ENCODE peak calls at places on chromosomes 6 and 20, in ten cellular contexts. D, X, Q, C, I, A, R, O, Z and S are unnamed samples.

GRCh38 chr6:137016366-137016765 is 28.4 kb downstream of the IL20RA start:
- DNase-seq in D (no peak), Q (no peak), O (no peak), A (peak), Z (no peak), R (no peak), C (peak), I (peak), X (no peak), S (no peak)

GRCh38 chr6:40138273-40138720 is 204.0 kb upstream of the MOCS1 start:
- DNase-seq in R (no peak), Z (no peak), A (no peak), Q (peak), D (no peak), X (no peak), C (no peak), O (no peak), I (no peak), S (no peak)

GRCh38 chr6:143743256-143744166 is 65.7 kb downstream of the PHACTR2 start:
- DNase-seq in X (no peak), D (no peak), C (no peak), Q (no peak), Z (no peak), A (peak), I (peak), O (no peak), R (no peak), S (no peak)

GRCh38 chr20:37741560-37741959 is 47.7 kb downstream of the CTNNBL1 start:
- DNase-seq in O (no peak), C (no peak), R (no peak), I (no peak), Q (no peak), A (no peak), Z (no peak), D (no peak), X (no peak), S (no peak)

GRCh38 chr6:23174781-23175361 is 605.5 kb downstream of the HDGFL1 start:
- DNase-seq in A (peak), Z (peak), D (no peak), O (peak), X (no peak), I (peak), R (no peak), C (peak), Q (no peak), S (no peak)

GRCh38 chr6:17593246-17593645 is 6.9 kb upstream of the FAM8A1 start:
- DNase-seq in Q (no peak), A (no peak), O (no peak), D (no peak), I (no peak), R (no peak), X (no peak), Z (no peak), C (no peak), S (no peak)

GRCh38 chr6:2797564-2798014 is 32.4 kb downstream of the WRNIP1 start:
- DNase-seq in Q (no peak), I (no peak), Z (no peak), D (no peak), A (no peak), R (no peak), C (no peak), X (no peak), O (no peak), S (no peak)

GRCh38 chr6:52102330-52102932 is 15.0 kb upstream of the PKHD1 start:
- DNase-seq in O (no peak), C (no peak), Q (peak), A (no peak), R (no peak), D (no peak), I (no peak), X (no peak), Z (no peak), S (no peak)

GRCh38 chr20:49187330-49188100 is 619 bp downstream of the STAU1 start:
- DNase-seq in Z (no peak), O (peak), I (no peak), Q (peak), A (peak), R (no peak), C (no peak), D (peak), X (no peak), S (peak)

GRCh38 chr20:18273738-18274137 is 14.6 kb upstream of the ZNF133 start:
- DNase-seq in Z (no peak), D (no peak), R (no peak), A (no peak), O (no peak), C (no peak), X (no peak), I (no peak), Q (no peak), S (no peak)

GRCh38 chr6:131861356-131861755 is 53.5 kb downstream of the ENPP1 start:
- DNase-seq in X (no peak), R (no peak), O (no peak), Q (no peak), D (no peak), A (peak), Z (no peak), I (peak), C (peak), S (no peak)

GRCh38 chr20:54692168-54692887 is 216.9 kb downstream of the DOK5 start:
- DNase-seq in A (no peak), Z (no peak), O (no peak), R (no peak), X (no peak), D (no peak), Q (no peak), C (no peak), I (no peak), S (no peak)

GRCh38 chr6:20877008-20877937 is 343.0 kb downstream of the CDKAL1 start:
- DNase-seq in Z (peak), R (peak), D (peak), X (peak), C (peak), O (peak), I (peak), Q (peak), A (peak), S (peak)

GRCh38 chr6:49606696-49607390 is 29.8 kb downstream of the RHAG start:
- DNase-seq in C (peak), A (peak), X (no peak), Q (peak), O (peak), I (peak), D (peak), R (no peak), Z (peak), S (peak)

GRCh38 chr6:151325075-151326050 is 66.0 kb downstream of the ZBTB2 start:
- DNase-seq in D (peak), A (peak), R (no peak), X (no peak), Q (peak), I (peak), Z (peak), C (peak), O (peak), S (no peak)

GRCh38 chr6:166692723-166693302 is 65.8 kb upstream of the RPS6KA2 start:
- DNase-seq in R (no peak), D (no peak), I (no peak), C (no peak), Q (no peak), A (no peak), O (no peak), X (no peak), Z (no peak), S (no peak)

GRCh38 chr20:49985617-49986016 is 2.8 kb downstream of the SNAI1 start:
- DNase-seq in Z (no peak), D (no peak), X (no peak), R (no peak), O (no peak), A (no peak), Q (no peak), C (no peak), I (no peak), S (no peak)

GRCh38 chr20:48214601-48215000 is 429.3 kb upstream of the SULF2 start:
- DNase-seq in O (no peak), X (no peak), I (no peak), Z (no peak), D (no peak), Q (no peak), A (no peak), R (no peak), C (no peak), S (no peak)

GRCh38 chr20:57025261-57025660 is 241.2 kb downstream of the BMP7 start:
- DNase-seq in R (no peak), Q (no peak), A (no peak), O (no peak), X (no peak), D (no peak), Z (no peak), C (no peak), I (no peak), S (no peak)

DNA sequence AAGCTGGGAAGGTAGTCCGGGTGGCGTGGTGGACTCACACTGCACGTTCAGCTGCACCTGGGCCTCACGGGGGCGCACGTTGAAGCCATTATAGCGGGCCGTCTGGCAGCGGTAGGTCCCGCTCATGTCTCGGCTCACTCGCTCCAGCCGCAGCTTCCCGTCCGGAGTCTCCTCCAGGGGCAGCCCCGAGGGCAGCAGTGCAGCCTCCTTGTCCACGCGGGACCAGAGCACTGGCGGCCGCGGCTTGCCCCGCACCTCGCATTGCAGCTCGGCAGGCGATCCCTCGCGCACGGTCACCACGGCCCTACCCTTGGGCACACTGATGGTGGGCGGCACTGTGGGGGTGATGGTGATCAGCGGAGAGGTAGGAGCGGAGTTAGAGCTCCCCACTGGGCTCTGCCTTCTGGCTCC is 47.6 kb downstream of the MDGA1 start:
- DNase-seq in O (no peak), Z (no peak), X (no peak), I (no peak), C (no peak), Q (no peak), A (no peak), D (peak), R (no peak), S (peak)
- TF ChIP-seq CTCF in O (no peak), Z (no peak), X (no peak), I (no peak), C (peak), Q (no peak), A (no peak), D (peak), R (peak), S (no peak)

GRCh38 chr6:42396720-42397119 is 55.0 kb downstream of the TRERF1 start:
- DNase-seq in X (no peak), Q (no peak), C (no peak), I (no peak), R (no peak), O (no peak), D (no peak), A (no peak), Z (no peak), S (no peak)
- TF ChIP-seq CTCF in X (no peak), Q (no peak), C (peak), I (no peak), R (peak), O (no peak), D (no peak), A (peak), Z (peak), S (no peak)

GRCh38 chr6:80434951-80435350 is 328.5 kb downstream of the BCKDHB start:
- DNase-seq in Z (no peak), Q (no peak), C (no peak), O (no peak), X (no peak), A (no peak), D (no peak), I (no peak), R (no peak), S (no peak)

GRCh38 chr6:80436663-80437062 is 330.2 kb downstream of the BCKDHB start:
- DNase-seq in A (no peak), R (no peak), Z (no peak), I (no peak), O (no peak), C (no peak), D (no peak), X (no peak), Q (no peak), S (no peak)

GRCh38 chr6:80435457-80435856 is 329.0 kb downstream of the BCKDHB start:
- DNase-seq in Q (no peak), C (no peak), A (no peak), X (no peak), D (no peak), I (no peak), O (no peak), R (no peak), Z (no peak), S (no peak)

GRCh38 chr6:80433010-80433665 is 326.7 kb downstream of the BCKDHB start:
- DNase-seq in I (no peak), Z (no peak), X (no peak), O (no peak), A (no peak), D (no peak), Q (no peak), R (no peak), C (no peak), S (no peak)

DNA sequence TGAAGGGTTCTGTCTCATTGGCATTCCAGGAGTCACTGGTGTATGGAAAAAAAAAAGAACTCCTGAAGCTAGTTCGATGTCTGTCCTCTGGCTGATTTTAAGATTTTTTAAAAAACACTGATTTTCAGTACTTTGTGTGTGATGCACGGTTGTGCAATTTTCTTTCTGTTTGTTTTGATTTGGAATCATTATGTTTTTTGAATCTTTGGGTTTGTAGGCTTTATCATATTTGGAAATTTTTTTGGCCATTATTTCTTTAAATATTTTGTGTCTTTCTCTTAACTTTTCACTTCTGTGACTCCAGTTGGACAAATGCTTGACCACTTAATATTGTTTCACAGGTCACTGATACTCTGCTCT is 327.2 kb downstream of the BCKDHB start:
- DNase-seq in Z (no peak), Q (no peak), C (no peak), D (no peak), I (no peak), X (no peak), R (no peak), A (no peak), O (no peak), S (no peak)
- TF ChIP-seq CTCF in Z (no peak), Q (no peak), C (no peak), D (no peak), I (no peak), X (no peak), R (no peak), A (no peak), O (no peak), S (no peak)

GRCh38 chr6:44004625-44005506 is 122.4 kb downstream of the MRPL14 start:
- DNase-seq in A (no peak), I (no peak), D (no peak), O (no peak), X (no peak), R (no peak), Q (peak), Z (no peak), C (no peak), S (peak)
- TF ChIP-seq CTCF in A (peak), I (peak), D (no peak), O (no peak), X (no peak), R (peak), Q (peak), Z (peak), C (peak), S (no peak)

GRCh38 chr6:108523697-108524096 is 37.0 kb upstream of the FOXO3 start:
- DNase-seq in Q (no peak), I (no peak), Z (no peak), D (no peak), O (no peak), X (no peak), A (no peak), C (no peak), R (no peak), S (no peak)
- TF ChIP-seq CTCF in Q (no peak), I (no peak), Z (no peak), D (no peak), O (no peak), X (no peak), A (no peak), C (no peak), R (no peak), S (no peak)

DNA sequence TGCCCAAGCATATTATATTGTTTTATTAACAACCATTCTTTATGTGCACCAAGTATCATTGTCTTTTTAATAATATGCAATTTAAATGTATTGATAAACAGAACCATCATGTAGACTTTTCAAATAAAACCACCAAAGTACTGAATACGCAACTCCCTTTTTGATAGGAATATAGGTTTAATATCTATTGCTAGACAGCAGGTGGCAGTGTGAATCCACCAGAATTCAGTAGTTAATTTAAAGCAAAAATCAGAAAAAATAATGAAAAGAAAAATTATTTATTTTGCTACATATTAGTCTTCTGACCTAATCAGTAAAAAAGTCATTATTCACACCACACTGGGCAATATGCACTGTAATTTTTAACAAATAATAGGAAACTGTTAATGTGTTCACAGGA is 143.7 kb downstream of the KLHL32 start:
- DNase-seq in A (peak), C (no peak), Q (peak), I (peak), X (no peak), R (no peak), Z (peak), O (peak), D (peak), S (no peak)
- TF ChIP-seq CTCF in A (peak), C (peak), Q (peak), I (peak), X (peak), R (peak), Z (peak), O (peak), D (peak), S (peak)

GRCh38 chr6:153563001-153563400 is 431.9 kb upstream of the RGS17 start:
- DNase-seq in C (no peak), X (no peak), Q (no peak), A (no peak), D (no peak), Z (peak), I (no peak), O (no peak), R (no peak), S (no peak)
- TF ChIP-seq CTCF in C (no peak), X (no peak), Q (no peak), A (no peak), D (no peak), Z (peak), I (no peak), O (no peak), R (no peak), S (no peak)